ENCODE peak calls at places on chromosomes 3 and 15, in four cellular contexts. One of them, this sample, is unnamed. For H3K4me1, the result is how much of the 10 kb centered on the place peaks cover.

GRCh38 chr3:71650372-71650771 is 66.8 kb upstream of the FOXP1 start:
- DNase-seq in uterus: no peak
- DNase-seq in IMR-90: no peak
- DNase-seq in A549: no peak
- DNase-seq in this sample: no peak

GRCh38 chr3:149378420-149379388 is 1.3 kb upstream of the TM4SF1 start:
- DNase-seq in IMR-90: no peak
- DNase-seq in A549: no peak
- DNase-seq in uterus: no peak
- DNase-seq in this sample: no peak

GRCh38 chr3:188198760-188199327 is 44.9 kb downstream of the LPP start:
- DNase-seq in IMR-90: no peak
- DNase-seq in A549: no peak
- DNase-seq in uterus: no peak
- DNase-seq in this sample: no peak

GRCh38 chr3:25820372-25820771 is 30.5 kb downstream of the OXSM start:
- DNase-seq in uterus: no peak
- DNase-seq in IMR-90: peak
- DNase-seq in A549: no peak
- DNase-seq in this sample: no peak

GRCh38 chr15:28876131-28876844 is 9.5 kb upstream of the APBA2 start:
- DNase-seq in IMR-90: no peak
- DNase-seq in A549: no peak
- DNase-seq in uterus: no peak
- DNase-seq in this sample: no peak

GRCh38 chr3:57003676-57004075 is 56.8 kb upstream of the SPATA12 start:
- DNase-seq in uterus: no peak
- DNase-seq in A549: no peak
- DNase-seq in IMR-90: no peak
- DNase-seq in this sample: no peak

GRCh38 chr15:69480932-69481331 is 28.3 kb downstream of the RPLP1 start:
- DNase-seq in uterus: no peak
- DNase-seq in IMR-90: no peak
- DNase-seq in A549: no peak
- DNase-seq in this sample: no peak

GRCh38 chr3:77079988-77080585 is 40.2 kb downstream of the ROBO2 start:
- DNase-seq in IMR-90: no peak
- DNase-seq in A549: no peak
- DNase-seq in uterus: no peak
- DNase-seq in this sample: no peak

GRCh38 chr3:46542801-46543201 is 23.3 kb downstream of the LRRC2 start:
- DNase-seq in IMR-90: no peak
- DNase-seq in uterus: no peak
- DNase-seq in A549: no peak
- DNase-seq in this sample: no peak

GRCh38 chr15:45572627-45573026 is 14.6 kb upstream of the BLOC1S6 start:
- DNase-seq in A549: no peak
- DNase-seq in IMR-90: no peak
- DNase-seq in uterus: no peak
- DNase-seq in this sample: no peak

GRCh38 chr3:177464392-177465225 is 267.3 kb upstream of the TBL1XR1 start:
- DNase-seq in uterus: no peak
- DNase-seq in A549: no peak
- DNase-seq in IMR-90: no peak
- DNase-seq in this sample: no peak

GRCh38 chr15:94259121-94259776 is 27.9 kb downstream of the MCTP2 start:
- DNase-seq in IMR-90: peak
- DNase-seq in A549: no peak
- DNase-seq in uterus: no peak
- DNase-seq in this sample: no peak

GRCh38 chr15:61335998-61336648 is 107.0 kb upstream of the RORA start:
- DNase-seq in A549: no peak
- DNase-seq in uterus: no peak
- DNase-seq in IMR-90: no peak
- DNase-seq in this sample: no peak

GRCh38 chr3:11768604-11769003 is 78.1 kb downstream of the TAMM41 start:
- DNase-seq in IMR-90: no peak
- DNase-seq in uterus: no peak
- DNase-seq in A549: no peak
- DNase-seq in this sample: no peak

GRCh38 chr3:14082108-14082657 is 42.5 kb downstream of the CHCHD4 start:
- DNase-seq in uterus: no peak
- DNase-seq in IMR-90: no peak
- DNase-seq in A549: no peak
- DNase-seq in this sample: no peak

GRCh38 chr3:149198611-149199010 is 23.0 kb downstream of the CP start:
- DNase-seq in IMR-90: peak
- DNase-seq in A549: no peak
- DNase-seq in uterus: no peak
- DNase-seq in this sample: no peak

GRCh38 chr3:175940881-175941280 is 1081.7 kb downstream of the NAALADL2 start:
- DNase-seq in IMR-90: no peak
- DNase-seq in uterus: no peak
- DNase-seq in A549: peak
- DNase-seq in this sample: no peak

GRCh38 chr3:175941352-175941751 is 1082.2 kb downstream of the NAALADL2 start:
- DNase-seq in uterus: no peak
- DNase-seq in A549: peak
- DNase-seq in IMR-90: no peak
- DNase-seq in this sample: no peak

GRCh38 chr3:175940243-175940642 is 1081.1 kb downstream of the NAALADL2 start:
- DNase-seq in uterus: no peak
- DNase-seq in A549: no peak
- DNase-seq in IMR-90: peak
- DNase-seq in this sample: no peak
- H3K27ac ChIP-seq in uterus: no peak
- H3K27ac ChIP-seq in A549: no peak
- H3K27ac ChIP-seq in IMR-90: no peak
- H3K27ac ChIP-seq in this sample: no peak

GRCh38 chr15:63834500-63835210 is 907 bp upstream of the HERC1 start:
- DNase-seq in uterus: no peak
- DNase-seq in A549: no peak
- DNase-seq in IMR-90: no peak
- DNase-seq in this sample: no peak
- H3K4me1 ChIP-seq in uterus: under half
- H3K4me1 ChIP-seq in A549: under half
- H3K4me1 ChIP-seq in IMR-90: under half
- H3K4me1 ChIP-seq in this sample: under half

GRCh38 chr3:114846252-114846651 is 300.8 kb downstream of the ZBTB20 start:
- DNase-seq in uterus: no peak
- DNase-seq in A549: no peak
- DNase-seq in IMR-90: no peak
- DNase-seq in this sample: no peak
- TF ChIP-seq CTCF in uterus: no peak
- TF ChIP-seq CTCF in A549: no peak
- TF ChIP-seq CTCF in IMR-90: no peak
- TF ChIP-seq CTCF in this sample: no peak

DNA sequence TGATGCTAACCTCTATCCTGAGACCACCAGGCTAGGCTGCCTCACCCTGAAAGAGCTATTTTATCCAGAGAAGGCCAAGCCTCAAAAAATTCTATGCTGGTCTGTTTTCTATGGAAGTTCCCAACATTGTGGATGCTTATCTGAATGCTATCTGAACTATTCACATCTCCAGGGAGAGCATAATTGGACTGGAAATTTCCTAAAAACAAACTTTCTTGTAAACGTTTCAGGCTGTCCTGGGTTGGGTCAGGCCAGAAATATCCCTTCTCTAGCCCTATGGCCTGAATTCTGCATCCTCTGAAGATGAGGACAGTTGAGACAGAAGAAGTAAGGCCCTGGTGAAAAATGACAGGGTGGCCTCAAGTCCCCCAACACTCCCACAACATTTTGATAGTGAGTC is 706.4 kb upstream of the NR2F2 start:
- DNase-seq in IMR-90: no peak
- DNase-seq in uterus: no peak
- DNase-seq in A549: no peak
- DNase-seq in this sample: no peak
- H3K27ac ChIP-seq in IMR-90: no peak
- H3K27ac ChIP-seq in uterus: peak
- H3K27ac ChIP-seq in A549: no peak
- H3K27ac ChIP-seq in this sample: no peak

GRCh38 chr3:182490601-182491485 is 302.5 kb upstream of the ATP11B start:
- DNase-seq in IMR-90: no peak
- DNase-seq in A549: peak
- DNase-seq in uterus: no peak
- DNase-seq in this sample: no peak
- H3K4me1 ChIP-seq in IMR-90: under half
- H3K4me1 ChIP-seq in A549: under half
- H3K4me1 ChIP-seq in uterus: under half
- H3K4me1 ChIP-seq in this sample: under half